ENCODE peak calls at places on chromosome 4, in eight cellular contexts. One of them, this sample, is unnamed.

GRCh38 chr4:114038762-114039392 is 59.4 kb upstream of the ARSJ start:
- DNase-seq in MM.1S: no peak
- DNase-seq in PC-3: peak
- DNase-seq in hepatocyte: no peak
- DNase-seq in OCI-LY7: no peak
- DNase-seq in fibroblast of lung: peak
- DNase-seq in astrocyte: no peak
- DNase-seq in mammary epithelial cell: no peak
- DNase-seq in this sample: no peak

GRCh38 chr4:57233391-57233790 is 123.2 kb upstream of the IGFBP7 start:
- DNase-seq in MM.1S: no peak
- DNase-seq in PC-3: peak
- DNase-seq in hepatocyte: peak
- DNase-seq in OCI-LY7: no peak
- DNase-seq in fibroblast of lung: peak
- DNase-seq in astrocyte: peak
- DNase-seq in mammary epithelial cell: peak
- DNase-seq in this sample: no peak

GRCh38 chr4:165364452-165365080 is 14.2 kb upstream of the CPE start:
- DNase-seq in MM.1S: no peak
- DNase-seq in PC-3: no peak
- DNase-seq in hepatocyte: peak
- DNase-seq in OCI-LY7: no peak
- DNase-seq in fibroblast of lung: peak
- DNase-seq in astrocyte: peak
- DNase-seq in mammary epithelial cell: peak
- DNase-seq in this sample: no peak

GRCh38 chr4:67988986-67989385 is 25.7 kb upstream of the TMPRSS11A start:
- DNase-seq in MM.1S: no peak
- DNase-seq in PC-3: no peak
- DNase-seq in hepatocyte: no peak
- DNase-seq in OCI-LY7: no peak
- DNase-seq in fibroblast of lung: no peak
- DNase-seq in astrocyte: peak
- DNase-seq in mammary epithelial cell: peak
- DNase-seq in this sample: no peak

GRCh38 chr4:170827562-170828260 is 738.0 kb upstream of the AADAT start:
- DNase-seq in MM.1S: no peak
- DNase-seq in PC-3: peak
- DNase-seq in hepatocyte: no peak
- DNase-seq in OCI-LY7: no peak
- DNase-seq in fibroblast of lung: no peak
- DNase-seq in astrocyte: no peak
- DNase-seq in mammary epithelial cell: peak
- DNase-seq in this sample: no peak

GRCh38 chr4:174277433-174277832 is 6.0 kb downstream of the FBXO8 start:
- DNase-seq in MM.1S: no peak
- DNase-seq in PC-3: no peak
- DNase-seq in hepatocyte: no peak
- DNase-seq in OCI-LY7: no peak
- DNase-seq in fibroblast of lung: no peak
- DNase-seq in astrocyte: no peak
- DNase-seq in mammary epithelial cell: no peak
- DNase-seq in this sample: no peak

GRCh38 chr4:94410678-94411206 is 41.0 kb upstream of the PDLIM5 start:
- DNase-seq in MM.1S: no peak
- DNase-seq in PC-3: peak
- DNase-seq in hepatocyte: peak
- DNase-seq in OCI-LY7: no peak
- DNase-seq in fibroblast of lung: peak
- DNase-seq in astrocyte: no peak
- DNase-seq in mammary epithelial cell: no peak
- DNase-seq in this sample: peak

GRCh38 chr4:23962462-23962861 is 72.6 kb upstream of the PPARGC1A start:
- DNase-seq in MM.1S: no peak
- DNase-seq in PC-3: no peak
- DNase-seq in hepatocyte: peak
- DNase-seq in OCI-LY7: no peak
- DNase-seq in fibroblast of lung: no peak
- DNase-seq in astrocyte: no peak
- DNase-seq in mammary epithelial cell: no peak
- DNase-seq in this sample: no peak

GRCh38 chr4:4443821-4444220 is 56.9 kb downstream of the NSG1 start:
- DNase-seq in MM.1S: no peak
- DNase-seq in PC-3: peak
- DNase-seq in hepatocyte: peak
- DNase-seq in OCI-LY7: no peak
- DNase-seq in fibroblast of lung: peak
- DNase-seq in astrocyte: peak
- DNase-seq in mammary epithelial cell: no peak
- DNase-seq in this sample: peak

DNA sequence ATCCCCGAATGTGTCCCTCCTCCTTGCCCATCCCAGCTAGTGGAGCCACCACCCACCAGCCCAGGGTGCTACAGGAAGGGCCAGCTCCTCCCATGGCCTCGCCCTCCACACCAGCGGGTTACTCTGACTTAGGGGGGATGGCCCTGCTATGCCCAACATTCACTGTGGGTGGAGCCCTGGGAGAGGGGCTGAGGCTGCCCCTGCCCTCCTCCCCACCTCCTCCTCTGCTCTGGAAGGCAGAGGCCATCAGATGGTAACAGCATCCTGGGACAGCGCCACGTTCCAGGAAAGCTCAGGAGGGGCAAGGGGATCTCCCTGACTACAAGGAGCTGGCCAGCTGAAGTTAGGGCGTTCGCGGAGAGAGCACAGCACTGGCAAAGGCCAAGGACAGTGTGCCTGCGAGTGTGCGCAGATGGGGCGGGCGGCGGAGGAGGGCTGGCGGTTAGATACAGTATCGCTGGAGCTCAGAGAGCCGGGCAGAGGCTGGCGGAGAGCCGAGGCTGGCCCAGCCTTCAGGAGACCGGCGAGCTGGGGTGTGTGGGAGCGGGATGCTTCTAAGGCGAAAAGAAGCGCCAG is 1.5 kb downstream of the JAKMIP1 start:
- DNase-seq in MM.1S: no peak
- DNase-seq in PC-3: no peak
- DNase-seq in hepatocyte: no peak
- DNase-seq in OCI-LY7: no peak
- DNase-seq in fibroblast of lung: peak
- DNase-seq in astrocyte: no peak
- DNase-seq in mammary epithelial cell: peak
- DNase-seq in this sample: no peak
- H3K4me3 ChIP-seq in MM.1S: no peak
- H3K4me3 ChIP-seq in PC-3: no peak
- H3K4me3 ChIP-seq in hepatocyte: no peak
- H3K4me3 ChIP-seq in OCI-LY7: no peak
- H3K4me3 ChIP-seq in fibroblast of lung: no peak
- H3K4me3 ChIP-seq in astrocyte: no peak
- H3K4me3 ChIP-seq in mammary epithelial cell: no peak
- H3K4me3 ChIP-seq in this sample: no peak

GRCh38 chr4:138320856-138321255 is 78.7 kb upstream of the SLC7A11 start:
- DNase-seq in MM.1S: no peak
- DNase-seq in PC-3: no peak
- DNase-seq in hepatocyte: no peak
- DNase-seq in OCI-LY7: no peak
- DNase-seq in fibroblast of lung: no peak
- DNase-seq in astrocyte: no peak
- DNase-seq in mammary epithelial cell: no peak
- DNase-seq in this sample: no peak
- H2AFZ ChIP-seq in MM.1S: no peak
- H2AFZ ChIP-seq in PC-3: no peak
- H2AFZ ChIP-seq in hepatocyte: no peak
- H2AFZ ChIP-seq in OCI-LY7: no peak
- H2AFZ ChIP-seq in fibroblast of lung: no peak
- H2AFZ ChIP-seq in astrocyte: no peak
- H2AFZ ChIP-seq in mammary epithelial cell: no peak
- H2AFZ ChIP-seq in this sample: peak

GRCh38 chr4:107824367-107825071 is at the start of gene SGMS2:
- DNase-seq in MM.1S: peak
- DNase-seq in PC-3: peak
- DNase-seq in hepatocyte: peak
- DNase-seq in OCI-LY7: no peak
- DNase-seq in fibroblast of lung: peak
- DNase-seq in astrocyte: peak
- DNase-seq in mammary epithelial cell: peak
- DNase-seq in this sample: peak
- TF ChIP-seq CTCF in MM.1S: no peak
- TF ChIP-seq CTCF in PC-3: no peak
- TF ChIP-seq CTCF in hepatocyte: no peak
- TF ChIP-seq CTCF in OCI-LY7: no peak
- TF ChIP-seq CTCF in fibroblast of lung: no peak
- TF ChIP-seq CTCF in astrocyte: no peak
- TF ChIP-seq CTCF in mammary epithelial cell: no peak
- TF ChIP-seq CTCF in this sample: no peak

GRCh38 chr4:183181081-183181480 is 82.0 kb downstream of the WWC2 start:
- DNase-seq in MM.1S: no peak
- DNase-seq in PC-3: no peak
- DNase-seq in hepatocyte: no peak
- DNase-seq in OCI-LY7: no peak
- DNase-seq in fibroblast of lung: no peak
- DNase-seq in astrocyte: no peak
- DNase-seq in mammary epithelial cell: no peak
- DNase-seq in this sample: no peak

GRCh38 chr4:183183906-183184535 is 85.0 kb downstream of the WWC2 start:
- DNase-seq in MM.1S: no peak
- DNase-seq in PC-3: no peak
- DNase-seq in hepatocyte: no peak
- DNase-seq in OCI-LY7: no peak
- DNase-seq in fibroblast of lung: no peak
- DNase-seq in astrocyte: no peak
- DNase-seq in mammary epithelial cell: no peak
- DNase-seq in this sample: no peak

GRCh38 chr4:183180621-183181020 is 81.6 kb downstream of the WWC2 start:
- DNase-seq in MM.1S: no peak
- DNase-seq in PC-3: no peak
- DNase-seq in hepatocyte: no peak
- DNase-seq in OCI-LY7: no peak
- DNase-seq in fibroblast of lung: no peak
- DNase-seq in astrocyte: no peak
- DNase-seq in mammary epithelial cell: no peak
- DNase-seq in this sample: no peak

GRCh38 chr4:183185018-183185417 is 86.0 kb downstream of the WWC2 start:
- DNase-seq in MM.1S: no peak
- DNase-seq in PC-3: no peak
- DNase-seq in hepatocyte: no peak
- DNase-seq in OCI-LY7: no peak
- DNase-seq in fibroblast of lung: no peak
- DNase-seq in astrocyte: peak
- DNase-seq in mammary epithelial cell: no peak
- DNase-seq in this sample: no peak

GRCh38 chr4:183182873-183183725 is 84.0 kb downstream of the WWC2 start:
- DNase-seq in MM.1S: peak
- DNase-seq in PC-3: peak
- DNase-seq in hepatocyte: peak
- DNase-seq in OCI-LY7: no peak
- DNase-seq in fibroblast of lung: peak
- DNase-seq in astrocyte: peak
- DNase-seq in mammary epithelial cell: peak
- DNase-seq in this sample: peak
- H3K4me3 ChIP-seq in MM.1S: no peak
- H3K4me3 ChIP-seq in PC-3: no peak
- H3K4me3 ChIP-seq in hepatocyte: no peak
- H3K4me3 ChIP-seq in OCI-LY7: no peak
- H3K4me3 ChIP-seq in fibroblast of lung: no peak
- H3K4me3 ChIP-seq in astrocyte: no peak
- H3K4me3 ChIP-seq in mammary epithelial cell: no peak
- H3K4me3 ChIP-seq in this sample: no peak

DNA sequence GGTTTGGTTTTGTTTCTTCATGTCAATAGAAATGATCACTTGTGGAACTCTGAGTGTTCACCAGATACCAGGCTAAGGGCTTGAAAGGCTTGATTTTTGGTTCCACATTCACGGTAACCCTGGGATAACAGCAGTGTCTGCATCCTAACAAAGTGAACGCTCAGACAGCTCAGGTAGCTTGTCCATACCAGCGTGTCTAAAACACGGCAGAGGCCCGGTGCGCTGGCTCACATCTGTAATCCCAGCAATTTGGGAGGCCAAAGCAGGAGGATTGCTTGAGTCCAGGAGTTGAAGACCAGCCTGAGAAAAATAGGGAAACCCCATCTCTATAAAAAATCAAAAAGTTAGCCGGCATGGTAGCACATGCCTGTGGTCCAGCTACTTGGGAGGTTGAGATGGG is 49.0 kb downstream of the HTRA3 start:
- DNase-seq in MM.1S: no peak
- DNase-seq in PC-3: no peak
- DNase-seq in hepatocyte: no peak
- DNase-seq in OCI-LY7: no peak
- DNase-seq in fibroblast of lung: no peak
- DNase-seq in astrocyte: no peak
- DNase-seq in mammary epithelial cell: no peak
- DNase-seq in this sample: no peak
- H2AFZ ChIP-seq in MM.1S: no peak
- H2AFZ ChIP-seq in PC-3: no peak
- H2AFZ ChIP-seq in hepatocyte: no peak
- H2AFZ ChIP-seq in OCI-LY7: no peak
- H2AFZ ChIP-seq in fibroblast of lung: no peak
- H2AFZ ChIP-seq in astrocyte: no peak
- H2AFZ ChIP-seq in mammary epithelial cell: no peak
- H2AFZ ChIP-seq in this sample: no peak

DNA sequence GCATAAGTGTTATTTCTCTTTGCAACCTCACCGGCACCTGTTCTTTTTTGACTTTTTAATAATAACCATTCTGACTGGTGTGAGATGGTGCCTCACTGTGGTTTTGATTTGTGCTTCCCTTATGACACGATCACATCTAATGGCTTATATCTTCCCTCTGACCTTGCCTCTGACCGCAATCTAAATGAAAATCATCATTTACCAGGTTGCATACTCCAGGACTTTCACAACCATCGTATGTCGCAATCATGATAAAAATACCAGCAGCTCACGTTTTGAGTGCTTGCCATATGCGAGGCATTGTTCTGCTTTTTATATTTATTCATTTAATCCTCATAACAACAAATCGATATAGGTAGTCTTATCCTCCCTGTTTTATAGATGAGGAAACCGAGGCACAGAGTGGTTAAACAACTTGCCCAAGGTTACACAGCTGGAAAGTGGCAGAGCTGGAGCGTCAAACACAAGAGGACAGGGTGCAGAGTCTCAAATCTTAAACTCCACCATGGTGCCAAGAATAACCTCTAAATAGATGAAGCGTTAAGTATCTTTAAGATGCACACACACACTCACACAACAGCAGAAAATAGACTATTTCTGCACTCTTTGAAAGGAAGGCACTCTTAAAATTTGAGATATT is 102.2 kb downstream of the SEL1L3 start:
- DNase-seq in MM.1S: no peak
- DNase-seq in PC-3: no peak
- DNase-seq in hepatocyte: no peak
- DNase-seq in OCI-LY7: no peak
- DNase-seq in fibroblast of lung: peak
- DNase-seq in astrocyte: no peak
- DNase-seq in mammary epithelial cell: no peak
- DNase-seq in this sample: no peak
- TF ChIP-seq CTCF in MM.1S: no peak
- TF ChIP-seq CTCF in PC-3: no peak
- TF ChIP-seq CTCF in hepatocyte: no peak
- TF ChIP-seq CTCF in OCI-LY7: no peak
- TF ChIP-seq CTCF in fibroblast of lung: no peak
- TF ChIP-seq CTCF in astrocyte: no peak
- TF ChIP-seq CTCF in mammary epithelial cell: no peak
- TF ChIP-seq CTCF in this sample: no peak

This sample was measured in PC-9.